ENCODE peak calls at places on chromosomes 16 and 17, in ten cellular contexts. One of them, this sample, is unnamed.

GRCh38 chr16:89842471-89843408 is 14.5 kb downstream of the SPIRE2 start:
- DNase-seq in fibroblast of lung: peak
- DNase-seq in lung: no peak
- DNase-seq in effector CD8-positive, alpha-beta T cell: no peak
- DNase-seq in GM23338: no peak
- DNase-seq in thoracic aorta: no peak
- DNase-seq in activated naive CD4-positive, alpha-beta T cell: no peak
- DNase-seq in HFFc6: peak
- DNase-seq in heart right ventricle: peak
- DNase-seq in stimulated activated CD4-positive, alpha-beta T cell treated with anti-CD3 and anti-CD28 coated beads, Interleukin-4, amount 100 ng/mL, for 48 hours: no peak
- DNase-seq in this sample: no peak

GRCh38 chr16:24978370-24978914 is 36.7 kb downstream of the ARHGAP17 start:
- DNase-seq in GM23338: no peak
- DNase-seq in effector CD8-positive, alpha-beta T cell: no peak
- DNase-seq in heart right ventricle: no peak
- DNase-seq in lung: no peak
- DNase-seq in activated naive CD4-positive, alpha-beta T cell: no peak
- DNase-seq in stimulated activated CD4-positive, alpha-beta T cell treated with anti-CD3 and anti-CD28 coated beads, Interleukin-4, amount 100 ng/mL, for 48 hours: no peak
- DNase-seq in HFFc6: no peak
- DNase-seq in fibroblast of lung: no peak
- DNase-seq in thoracic aorta: no peak
- DNase-seq in this sample: no peak

GRCh38 chr17:20993863-20994778 is 48.7 kb downstream of the USP22 start:
- DNase-seq in activated naive CD4-positive, alpha-beta T cell: no peak
- DNase-seq in lung: peak
- DNase-seq in GM23338: no peak
- DNase-seq in HFFc6: no peak
- DNase-seq in stimulated activated CD4-positive, alpha-beta T cell treated with anti-CD3 and anti-CD28 coated beads, Interleukin-4, amount 100 ng/mL, for 48 hours: no peak
- DNase-seq in thoracic aorta: no peak
- DNase-seq in heart right ventricle: no peak
- DNase-seq in effector CD8-positive, alpha-beta T cell: no peak
- DNase-seq in fibroblast of lung: no peak
- DNase-seq in this sample: no peak

GRCh38 chr16:649646-650045 is 481 bp downstream of the WDR90 start:
- DNase-seq in activated naive CD4-positive, alpha-beta T cell: no peak
- DNase-seq in HFFc6: no peak
- DNase-seq in GM23338: no peak
- DNase-seq in fibroblast of lung: no peak
- DNase-seq in lung: no peak
- DNase-seq in thoracic aorta: no peak
- DNase-seq in heart right ventricle: no peak
- DNase-seq in effector CD8-positive, alpha-beta T cell: no peak
- DNase-seq in stimulated activated CD4-positive, alpha-beta T cell treated with anti-CD3 and anti-CD28 coated beads, Interleukin-4, amount 100 ng/mL, for 48 hours: no peak
- DNase-seq in this sample: no peak

GRCh38 chr16:81485225-81485624 is 40.6 kb downstream of the CMIP start:
- DNase-seq in fibroblast of lung: peak
- DNase-seq in GM23338: no peak
- DNase-seq in lung: no peak
- DNase-seq in activated naive CD4-positive, alpha-beta T cell: no peak
- DNase-seq in stimulated activated CD4-positive, alpha-beta T cell treated with anti-CD3 and anti-CD28 coated beads, Interleukin-4, amount 100 ng/mL, for 48 hours: no peak
- DNase-seq in effector CD8-positive, alpha-beta T cell: no peak
- DNase-seq in thoracic aorta: no peak
- DNase-seq in heart right ventricle: no peak
- DNase-seq in HFFc6: no peak
- DNase-seq in this sample: no peak

GRCh38 chr16:82936941-82937551 is 310.3 kb downstream of the CDH13 start:
- DNase-seq in thoracic aorta: no peak
- DNase-seq in activated naive CD4-positive, alpha-beta T cell: no peak
- DNase-seq in GM23338: no peak
- DNase-seq in lung: no peak
- DNase-seq in heart right ventricle: no peak
- DNase-seq in fibroblast of lung: peak
- DNase-seq in effector CD8-positive, alpha-beta T cell: no peak
- DNase-seq in stimulated activated CD4-positive, alpha-beta T cell treated with anti-CD3 and anti-CD28 coated beads, Interleukin-4, amount 100 ng/mL, for 48 hours: no peak
- DNase-seq in HFFc6: no peak
- DNase-seq in this sample: no peak

GRCh38 chr17:48246623-48247022 is 139.1 kb downstream of the SNX11 start:
- DNase-seq in HFFc6: peak
- DNase-seq in activated naive CD4-positive, alpha-beta T cell: no peak
- DNase-seq in effector CD8-positive, alpha-beta T cell: no peak
- DNase-seq in GM23338: no peak
- DNase-seq in fibroblast of lung: peak
- DNase-seq in stimulated activated CD4-positive, alpha-beta T cell treated with anti-CD3 and anti-CD28 coated beads, Interleukin-4, amount 100 ng/mL, for 48 hours: no peak
- DNase-seq in thoracic aorta: no peak
- DNase-seq in heart right ventricle: no peak
- DNase-seq in lung: no peak
- DNase-seq in this sample: no peak

GRCh38 chr17:37300683-37301082 is 75.1 kb upstream of the C17orf78 start:
- DNase-seq in stimulated activated CD4-positive, alpha-beta T cell treated with anti-CD3 and anti-CD28 coated beads, Interleukin-4, amount 100 ng/mL, for 48 hours: no peak
- DNase-seq in GM23338: no peak
- DNase-seq in HFFc6: no peak
- DNase-seq in effector CD8-positive, alpha-beta T cell: no peak
- DNase-seq in thoracic aorta: no peak
- DNase-seq in fibroblast of lung: no peak
- DNase-seq in activated naive CD4-positive, alpha-beta T cell: no peak
- DNase-seq in lung: no peak
- DNase-seq in heart right ventricle: no peak
- DNase-seq in this sample: no peak

GRCh38 chr16:56972898-56973689 is 11.3 kb downstream of the CETP start:
- DNase-seq in stimulated activated CD4-positive, alpha-beta T cell treated with anti-CD3 and anti-CD28 coated beads, Interleukin-4, amount 100 ng/mL, for 48 hours: no peak
- DNase-seq in HFFc6: no peak
- DNase-seq in lung: no peak
- DNase-seq in GM23338: no peak
- DNase-seq in thoracic aorta: no peak
- DNase-seq in effector CD8-positive, alpha-beta T cell: no peak
- DNase-seq in heart right ventricle: no peak
- DNase-seq in fibroblast of lung: no peak
- DNase-seq in activated naive CD4-positive, alpha-beta T cell: no peak
- DNase-seq in this sample: no peak

GRCh38 chr16:2935418-2935817 is 23.7 kb downstream of the FLYWCH1 start:
- DNase-seq in thoracic aorta: no peak
- DNase-seq in effector CD8-positive, alpha-beta T cell: no peak
- DNase-seq in GM23338: no peak
- DNase-seq in HFFc6: no peak
- DNase-seq in lung: no peak
- DNase-seq in stimulated activated CD4-positive, alpha-beta T cell treated with anti-CD3 and anti-CD28 coated beads, Interleukin-4, amount 100 ng/mL, for 48 hours: no peak
- DNase-seq in activated naive CD4-positive, alpha-beta T cell: no peak
- DNase-seq in fibroblast of lung: no peak
- DNase-seq in heart right ventricle: no peak
- DNase-seq in this sample: no peak

GRCh38 chr17:80948091-80948960 is 43.3 kb upstream of the CHMP6 start:
- DNase-seq in thoracic aorta: no peak
- DNase-seq in activated naive CD4-positive, alpha-beta T cell: no peak
- DNase-seq in lung: no peak
- DNase-seq in stimulated activated CD4-positive, alpha-beta T cell treated with anti-CD3 and anti-CD28 coated beads, Interleukin-4, amount 100 ng/mL, for 48 hours: no peak
- DNase-seq in fibroblast of lung: no peak
- DNase-seq in HFFc6: no peak
- DNase-seq in heart right ventricle: no peak
- DNase-seq in GM23338: no peak
- DNase-seq in effector CD8-positive, alpha-beta T cell: no peak
- DNase-seq in this sample: no peak

GRCh38 chr16:85607796-85608514 is 5.2 kb upstream of the GSE1 start:
- DNase-seq in thoracic aorta: no peak
- DNase-seq in activated naive CD4-positive, alpha-beta T cell: no peak
- DNase-seq in fibroblast of lung: no peak
- DNase-seq in lung: no peak
- DNase-seq in effector CD8-positive, alpha-beta T cell: no peak
- DNase-seq in stimulated activated CD4-positive, alpha-beta T cell treated with anti-CD3 and anti-CD28 coated beads, Interleukin-4, amount 100 ng/mL, for 48 hours: no peak
- DNase-seq in GM23338: no peak
- DNase-seq in heart right ventricle: no peak
- DNase-seq in HFFc6: no peak
- DNase-seq in this sample: no peak

GRCh38 chr16:49526966-49527365 is 153.4 kb downstream of the C16orf78 start:
- DNase-seq in lung: no peak
- DNase-seq in GM23338: no peak
- DNase-seq in stimulated activated CD4-positive, alpha-beta T cell treated with anti-CD3 and anti-CD28 coated beads, Interleukin-4, amount 100 ng/mL, for 48 hours: no peak
- DNase-seq in activated naive CD4-positive, alpha-beta T cell: no peak
- DNase-seq in effector CD8-positive, alpha-beta T cell: no peak
- DNase-seq in HFFc6: no peak
- DNase-seq in heart right ventricle: no peak
- DNase-seq in thoracic aorta: no peak
- DNase-seq in fibroblast of lung: no peak
- DNase-seq in this sample: no peak

GRCh38 chr17:59846391-59847165 is 46.2 kb downstream of the TUBD1 start:
- DNase-seq in activated naive CD4-positive, alpha-beta T cell: no peak
- DNase-seq in stimulated activated CD4-positive, alpha-beta T cell treated with anti-CD3 and anti-CD28 coated beads, Interleukin-4, amount 100 ng/mL, for 48 hours: no peak
- DNase-seq in GM23338: peak
- DNase-seq in heart right ventricle: no peak
- DNase-seq in HFFc6: peak
- DNase-seq in lung: peak
- DNase-seq in fibroblast of lung: peak
- DNase-seq in effector CD8-positive, alpha-beta T cell: no peak
- DNase-seq in thoracic aorta: no peak
- DNase-seq in this sample: peak

GRCh38 chr17:82231562-82232321 is 2.9 kb downstream of the SLC16A3 start:
- DNase-seq in heart right ventricle: peak
- DNase-seq in activated naive CD4-positive, alpha-beta T cell: no peak
- DNase-seq in stimulated activated CD4-positive, alpha-beta T cell treated with anti-CD3 and anti-CD28 coated beads, Interleukin-4, amount 100 ng/mL, for 48 hours: no peak
- DNase-seq in effector CD8-positive, alpha-beta T cell: peak
- DNase-seq in HFFc6: no peak
- DNase-seq in GM23338: peak
- DNase-seq in thoracic aorta: no peak
- DNase-seq in lung: peak
- DNase-seq in fibroblast of lung: peak
- DNase-seq in this sample: peak

GRCh38 chr17:76585649-76586593 is at the start of gene ST6GALNAC2:
- DNase-seq in lung: peak
- DNase-seq in heart right ventricle: peak
- DNase-seq in activated naive CD4-positive, alpha-beta T cell: no peak
- DNase-seq in HFFc6: peak
- DNase-seq in GM23338: peak
- DNase-seq in fibroblast of lung: peak
- DNase-seq in thoracic aorta: no peak
- DNase-seq in effector CD8-positive, alpha-beta T cell: no peak
- DNase-seq in stimulated activated CD4-positive, alpha-beta T cell treated with anti-CD3 and anti-CD28 coated beads, Interleukin-4, amount 100 ng/mL, for 48 hours: no peak
- DNase-seq in this sample: no peak

GRCh38 chr17:66276328-66276937 is 26.0 kb upstream of the PRKCA start:
- DNase-seq in fibroblast of lung: peak
- DNase-seq in lung: no peak
- DNase-seq in activated naive CD4-positive, alpha-beta T cell: no peak
- DNase-seq in thoracic aorta: no peak
- DNase-seq in effector CD8-positive, alpha-beta T cell: no peak
- DNase-seq in heart right ventricle: no peak
- DNase-seq in HFFc6: peak
- DNase-seq in stimulated activated CD4-positive, alpha-beta T cell treated with anti-CD3 and anti-CD28 coated beads, Interleukin-4, amount 100 ng/mL, for 48 hours: no peak
- DNase-seq in GM23338: no peak
- DNase-seq in this sample: peak

GRCh38 chr16:58127033-58127556 is 2.1 kb downstream of the CFAP20 start:
- DNase-seq in heart right ventricle: no peak
- DNase-seq in thoracic aorta: no peak
- DNase-seq in fibroblast of lung: peak
- DNase-seq in HFFc6: peak
- DNase-seq in GM23338: peak
- DNase-seq in activated naive CD4-positive, alpha-beta T cell: no peak
- DNase-seq in effector CD8-positive, alpha-beta T cell: no peak
- DNase-seq in stimulated activated CD4-positive, alpha-beta T cell treated with anti-CD3 and anti-CD28 coated beads, Interleukin-4, amount 100 ng/mL, for 48 hours: no peak
- DNase-seq in lung: no peak
- DNase-seq in this sample: peak

GRCh38 chr16:85626191-85626951 is 13.2 kb downstream of the GSE1 start:
- DNase-seq in effector CD8-positive, alpha-beta T cell: no peak
- DNase-seq in heart right ventricle: no peak
- DNase-seq in thoracic aorta: no peak
- DNase-seq in lung: no peak
- DNase-seq in activated naive CD4-positive, alpha-beta T cell: no peak
- DNase-seq in GM23338: peak
- DNase-seq in fibroblast of lung: no peak
- DNase-seq in HFFc6: no peak
- DNase-seq in stimulated activated CD4-positive, alpha-beta T cell treated with anti-CD3 and anti-CD28 coated beads, Interleukin-4, amount 100 ng/mL, for 48 hours: no peak
- DNase-seq in this sample: peak

GRCh38 chr16:3793161-3793576 is 75.8 kb upstream of the TRAP1 start:
- DNase-seq in activated naive CD4-positive, alpha-beta T cell: no peak
- DNase-seq in stimulated activated CD4-positive, alpha-beta T cell treated with anti-CD3 and anti-CD28 coated beads, Interleukin-4, amount 100 ng/mL, for 48 hours: no peak
- DNase-seq in effector CD8-positive, alpha-beta T cell: no peak
- DNase-seq in fibroblast of lung: peak
- DNase-seq in thoracic aorta: peak
- DNase-seq in heart right ventricle: peak
- DNase-seq in lung: peak
- DNase-seq in GM23338: peak
- DNase-seq in HFFc6: no peak
- DNase-seq in this sample: peak

GRCh38 chr16:11768850-11769249 is 26.2 kb upstream of the TXNDC11 start:
- DNase-seq in fibroblast of lung: no peak
- DNase-seq in thoracic aorta: no peak
- DNase-seq in effector CD8-positive, alpha-beta T cell: no peak
- DNase-seq in HFFc6: no peak
- DNase-seq in activated naive CD4-positive, alpha-beta T cell: no peak
- DNase-seq in lung: no peak
- DNase-seq in stimulated activated CD4-positive, alpha-beta T cell treated with anti-CD3 and anti-CD28 coated beads, Interleukin-4, amount 100 ng/mL, for 48 hours: no peak
- DNase-seq in GM23338: no peak
- DNase-seq in heart right ventricle: no peak
- DNase-seq in this sample: no peak

GRCh38 chr17:50688168-50688719 is 19.5 kb downstream of the ANKRD40 start:
- DNase-seq in fibroblast of lung: no peak
- DNase-seq in stimulated activated CD4-positive, alpha-beta T cell treated with anti-CD3 and anti-CD28 coated beads, Interleukin-4, amount 100 ng/mL, for 48 hours: no peak
- DNase-seq in effector CD8-positive, alpha-beta T cell: no peak
- DNase-seq in heart right ventricle: no peak
- DNase-seq in thoracic aorta: no peak
- DNase-seq in activated naive CD4-positive, alpha-beta T cell: no peak
- DNase-seq in GM23338: no peak
- DNase-seq in lung: no peak
- DNase-seq in HFFc6: no peak
- DNase-seq in this sample: no peak

GRCh38 chr17:38898812-38899348 is 26.5 kb upstream of the LASP1NB start:
- DNase-seq in HFFc6: no peak
- DNase-seq in GM23338: no peak
- DNase-seq in heart right ventricle: no peak
- DNase-seq in lung: peak
- DNase-seq in activated naive CD4-positive, alpha-beta T cell: peak
- DNase-seq in thoracic aorta: no peak
- DNase-seq in effector CD8-positive, alpha-beta T cell: peak
- DNase-seq in stimulated activated CD4-positive, alpha-beta T cell treated with anti-CD3 and anti-CD28 coated beads, Interleukin-4, amount 100 ng/mL, for 48 hours: peak
- DNase-seq in fibroblast of lung: no peak
- DNase-seq in this sample: no peak

GRCh38 chr17:27511921-27512320 is 55.7 kb downstream of the KSR1 start:
- DNase-seq in effector CD8-positive, alpha-beta T cell: no peak
- DNase-seq in lung: no peak
- DNase-seq in thoracic aorta: no peak
- DNase-seq in activated naive CD4-positive, alpha-beta T cell: no peak
- DNase-seq in GM23338: no peak
- DNase-seq in stimulated activated CD4-positive, alpha-beta T cell treated with anti-CD3 and anti-CD28 coated beads, Interleukin-4, amount 100 ng/mL, for 48 hours: no peak
- DNase-seq in heart right ventricle: no peak
- DNase-seq in fibroblast of lung: no peak
- DNase-seq in HFFc6: no peak
- DNase-seq in this sample: no peak

GRCh38 chr17:8375738-8376259 is 705 bp downstream of the KRABD2 start:
- DNase-seq in effector CD8-positive, alpha-beta T cell: no peak
- DNase-seq in heart right ventricle: no peak
- DNase-seq in GM23338: peak
- DNase-seq in thoracic aorta: no peak
- DNase-seq in fibroblast of lung: peak
- DNase-seq in HFFc6: no peak
- DNase-seq in lung: no peak
- DNase-seq in stimulated activated CD4-positive, alpha-beta T cell treated with anti-CD3 and anti-CD28 coated beads, Interleukin-4, amount 100 ng/mL, for 48 hours: no peak
- DNase-seq in activated naive CD4-positive, alpha-beta T cell: no peak
- DNase-seq in this sample: no peak

GRCh38 chr17:69870091-69870530 is 204.9 kb upstream of the KCNJ16 start:
- DNase-seq in HFFc6: peak
- DNase-seq in activated naive CD4-positive, alpha-beta T cell: no peak
- DNase-seq in effector CD8-positive, alpha-beta T cell: no peak
- DNase-seq in lung: no peak
- DNase-seq in heart right ventricle: no peak
- DNase-seq in stimulated activated CD4-positive, alpha-beta T cell treated with anti-CD3 and anti-CD28 coated beads, Interleukin-4, amount 100 ng/mL, for 48 hours: no peak
- DNase-seq in fibroblast of lung: peak
- DNase-seq in GM23338: no peak
- DNase-seq in thoracic aorta: no peak
- DNase-seq in this sample: peak

GRCh38 chr17:82107341-82107860 is 9.4 kb upstream of the FASN start:
- DNase-seq in heart right ventricle: no peak
- DNase-seq in lung: no peak
- DNase-seq in activated naive CD4-positive, alpha-beta T cell: no peak
- DNase-seq in fibroblast of lung: no peak
- DNase-seq in stimulated activated CD4-positive, alpha-beta T cell treated with anti-CD3 and anti-CD28 coated beads, Interleukin-4, amount 100 ng/mL, for 48 hours: no peak
- DNase-seq in thoracic aorta: no peak
- DNase-seq in effector CD8-positive, alpha-beta T cell: no peak
- DNase-seq in HFFc6: no peak
- DNase-seq in GM23338: peak
- DNase-seq in this sample: no peak

This sample was measured in cardiac muscle cell.